ENCODE peak calls at places on chromosomes 6 and 20, in seven cellular contexts. T, D, Z, Q, Y, K and I are unnamed samples.

GRCh38 chr6:4820704-4821276 is 44.6 kb downstream of the CDYL start:
- DNase-seq in T (no peak), D (no peak), Z (no peak), Q (no peak), Y (no peak), K (no peak), I (no peak)

GRCh38 chr6:50098306-50098705 is 48.6 kb upstream of the DEFB112 start:
- DNase-seq in T (no peak), D (no peak), Z (no peak), Q (no peak), Y (no peak), K (no peak), I (no peak)

GRCh38 chr6:12748815-12749521 is 32.4 kb downstream of the PHACTR1 start:
- DNase-seq in T (no peak), D (peak; percentile 84), Z (no peak), Q (peak; percentile 94), Y (no peak), K (no peak), I (no peak)

GRCh38 chr20:61979701-61980635 is 85.7 kb downstream of the TAF4 start:
- DNase-seq in T (no peak), D (no peak), Z (no peak), Q (no peak), Y (no peak), K (peak; percentile 59), I (no peak)

GRCh38 chr6:142171351-142171750 is 24.3 kb downstream of the VTA1 start:
- DNase-seq in T (no peak), D (no peak), Z (no peak), Q (no peak), Y (no peak), K (no peak), I (no peak)

GRCh38 chr6:84033523-84034451 is at the start of gene MRAP2:
- DNase-seq in T (peak; percentile 50), D (peak; percentile 78), Z (no peak), Q (peak; percentile 76), Y (no peak), K (no peak), I (peak; percentile 18)

GRCh38 chr6:72620866-72621242 is 1.0 kb upstream of the KCNQ5 start:
- DNase-seq in T (no peak), D (peak; percentile 56), Z (peak; percentile 5), Q (peak; percentile 27), Y (no peak), K (peak; percentile 80), I (no peak)

GRCh38 chr6:35018746-35019145 is 122.4 kb downstream of the TCP11 start:
- DNase-seq in T (no peak), D (no peak), Z (no peak), Q (no peak), Y (no peak), K (no peak), I (no peak)

GRCh38 chr6:6379573-6379972 is 59.1 kb upstream of the F13A1 start:
- DNase-seq in T (no peak), D (no peak), Z (no peak), Q (no peak), Y (no peak), K (no peak), I (no peak)

GRCh38 chr6:105929626-105930025 is 156.5 kb upstream of the PRDM1 start:
- DNase-seq in T (no peak), D (no peak), Z (no peak), Q (no peak), Y (no peak), K (no peak), I (no peak)

GRCh38 chr6:20845592-20845991 is 311.3 kb downstream of the CDKAL1 start:
- DNase-seq in T (no peak), D (no peak), Z (no peak), Q (no peak), Y (no peak), K (no peak), I (no peak)

GRCh38 chr6:113315879-113316278 is 541.3 kb upstream of the MARCKS start:
- DNase-seq in T (no peak), D (no peak), Z (no peak), Q (no peak), Y (no peak), K (no peak), I (no peak)

GRCh38 chr6:81901589-81901988 is 149.1 kb upstream of the TENT5A start:
- DNase-seq in T (no peak), D (no peak), Z (no peak), Q (no peak), Y (no peak), K (no peak), I (no peak)

GRCh38 chr20:62219992-62220665 is at the start of gene HRH3:
- DNase-seq in T (peak; percentile 25), D (peak; percentile 80), Z (peak; percentile 45), Q (peak; percentile 78), Y (peak; percentile 80), K (peak; percentile 85), I (no peak)

GRCh38 chr6:170159040-170159965 is 131.6 kb downstream of the DLL1 start:
- DNase-seq in T (no peak), D (no peak), Z (no peak), Q (no peak), Y (no peak), K (peak; percentile 74), I (no peak)

GRCh38 chr6:120526576-120526975 is 807.7 kb downstream of the TBC1D32 start:
- DNase-seq in T (no peak), D (no peak), Z (no peak), Q (no peak), Y (no peak), K (no peak), I (no peak)

GRCh38 chr6:162260024-162260423 is 467.5 kb downstream of the PRKN start:
- DNase-seq in T (no peak), D (no peak), Z (no peak), Q (no peak), Y (no peak), K (no peak), I (no peak)

GRCh38 chr6:158016571-158017383 is 35.1 kb downstream of the SYNJ2 start:
- DNase-seq in T (no peak), D (no peak), Z (no peak), Q (no peak), Y (no peak), K (peak; percentile 47), I (no peak)

GRCh38 chr20:49915118-49915379 is 280 bp downstream of the SPATA2 start:
- DNase-seq in T (no peak), D (no peak), Z (no peak), Q (no peak), Y (no peak), K (no peak), I (no peak)

GRCh38 chr6:118263929-118264486 is 284.1 kb upstream of the PLN start:
- DNase-seq in T (no peak), D (no peak), Z (no peak), Q (peak; percentile 76), Y (no peak), K (no peak), I (no peak)

DNA sequence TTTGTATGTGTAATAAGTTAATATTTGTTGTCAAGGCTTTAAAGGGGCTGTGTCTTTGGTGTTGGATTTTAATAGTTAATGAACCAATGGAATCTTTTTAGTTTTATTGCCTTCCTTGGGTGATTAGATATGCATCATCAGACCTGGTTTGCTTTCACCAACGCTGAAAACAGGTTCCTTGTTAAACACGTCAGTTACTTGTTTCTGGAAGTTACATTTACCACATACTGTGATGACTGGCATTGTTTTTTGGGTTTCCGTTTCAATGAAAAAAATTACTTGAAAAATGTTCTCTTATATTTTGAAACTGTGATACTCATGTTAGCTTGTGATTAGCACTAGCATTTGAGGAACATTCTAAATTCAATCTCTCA is 58.6 kb upstream of the RNF144B start:
- DNase-seq in T (no peak), D (no peak), Z (no peak), Q (no peak), Y (no peak), K (no peak), I (no peak)
- H3K4me3 ChIP-seq in T (no peak overlapping the region), D (no peak overlapping the region), Z (no peak overlapping the region), Q (no peak overlapping the region), Y (no peak overlapping the region), K (no peak overlapping the region), I (no peak overlapping the region)

GRCh38 chr6:137545073-137545472 is 50.9 kb upstream of the OLIG3 start:
- DNase-seq in T (no peak), D (no peak), Z (no peak), Q (no peak), Y (no peak), K (no peak), I (no peak)

GRCh38 chr6:137542713-137543112 is 48.5 kb upstream of the OLIG3 start:
- DNase-seq in T (no peak), D (no peak), Z (no peak), Q (no peak), Y (no peak), K (no peak), I (no peak)

GRCh38 chr6:137547186-137547585 is 53.0 kb upstream of the OLIG3 start:
- DNase-seq in T (no peak), D (no peak), Z (no peak), Q (peak; percentile 30), Y (no peak), K (no peak), I (no peak)

GRCh38 chr6:137541531-137541930 is 47.3 kb upstream of the OLIG3 start:
- DNase-seq in T (no peak), D (no peak), Z (no peak), Q (no peak), Y (no peak), K (no peak), I (no peak)

GRCh38 chr6:137543114-137543513 is 48.9 kb upstream of the OLIG3 start:
- DNase-seq in T (no peak), D (no peak), Z (no peak), Q (peak; percentile 36), Y (no peak), K (no peak), I (no peak)
- TF ChIP-seq CTCF in T (no peak), D (no peak), Z (no peak), Q (no peak), Y (no peak), K (no peak), I (no peak)

DNA sequence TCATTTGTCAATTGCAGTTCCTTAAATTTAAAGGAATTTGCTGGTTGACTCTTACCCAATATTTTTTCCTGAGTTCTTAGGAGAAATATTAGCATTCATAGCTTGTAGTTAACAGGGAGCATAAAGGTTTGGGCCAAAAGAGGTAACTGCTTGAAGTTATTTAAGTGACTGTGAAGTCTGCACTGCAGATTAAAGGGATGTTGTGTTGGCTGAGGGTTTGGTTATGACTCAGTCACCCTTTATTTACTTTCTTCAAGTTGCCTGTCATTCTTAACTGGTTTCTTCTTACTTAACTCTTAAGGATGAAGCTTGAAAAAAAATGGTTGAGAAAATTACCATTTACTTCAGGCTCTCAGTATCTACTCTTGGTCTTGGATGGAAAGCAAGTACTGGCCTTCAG is 220.3 kb upstream of the LAMP5 start:
- DNase-seq in T (no peak), D (no peak), Z (no peak), Q (no peak), Y (no peak), K (no peak), I (no peak)
- H3K36me3 ChIP-seq in T (no peaks in the 10 kb centered on the region), D (no peaks in the 10 kb centered on the region), Z (no peaks in the 10 kb centered on the region), Q (no peaks in the 10 kb centered on the region), Y (no peaks in the 10 kb centered on the region), K (no peaks in the 10 kb centered on the region), I (no peaks in the 10 kb centered on the region)

GRCh38 chr6:119463081-119463626 is 113.6 kb upstream of the MAN1A1 start:
- DNase-seq in T (no peak), D (no peak), Z (no peak), Q (no peak), Y (no peak), K (no peak), I (peak; percentile 71)

GRCh38 chr6:119466226-119466625 is 116.7 kb upstream of the MAN1A1 start:
- DNase-seq in T (no peak), D (no peak), Z (no peak), Q (no peak), Y (no peak), K (no peak), I (no peak)

GRCh38 chr6:119470893-119471542 is 121.5 kb upstream of the MAN1A1 start:
- DNase-seq in T (no peak), D (no peak), Z (no peak), Q (no peak), Y (no peak), K (no peak), I (peak; percentile 11)

GRCh38 chr6:119467478-119468081 is 118.0 kb upstream of the MAN1A1 start:
- DNase-seq in T (no peak), D (no peak), Z (no peak), Q (no peak), Y (no peak), K (no peak), I (no peak)
- H3K4me3 ChIP-seq in T (no peak overlapping the region), D (no peak overlapping the region), Z (no peak overlapping the region), Q (no peak overlapping the region), Y (peak overlapping the region; percentile 43), K (no peak overlapping the region), I (no peak overlapping the region)